ENCODE peak calls at places on chromosome 20, in seven cellular contexts. One of them, this sample, is unnamed.

GRCh38 chr20:44081476-44081875 is 105.5 kb downstream of the JPH2 start:
- DNase-seq in AG09319: no peak
- DNase-seq in fibroblast of the aortic adventitia: no peak
- DNase-seq in psoas muscle: no peak
- DNase-seq in A549: no peak
- DNase-seq in lower lobe of right lung: no peak
- DNase-seq in GM10248: no peak
- DNase-seq in this sample: no peak

GRCh38 chr20:44215125-44215524 is 4.6 kb upstream of the OSER1 start:
- DNase-seq in A549: peak
- DNase-seq in lower lobe of right lung: peak
- DNase-seq in psoas muscle: peak
- DNase-seq in GM10248: peak
- DNase-seq in fibroblast of the aortic adventitia: peak
- DNase-seq in AG09319: no peak
- DNase-seq in this sample: no peak

GRCh38 chr20:35453647-35454046 is 1.8 kb upstream of the CEP250 start:
- DNase-seq in fibroblast of the aortic adventitia: no peak
- DNase-seq in A549: no peak
- DNase-seq in psoas muscle: peak
- DNase-seq in GM10248: no peak
- DNase-seq in lower lobe of right lung: no peak
- DNase-seq in AG09319: no peak
- DNase-seq in this sample: no peak

GRCh38 chr20:56400001-56400640 is 7.7 kb downstream of the CSTF1 start:
- DNase-seq in AG09319: peak
- DNase-seq in A549: peak
- DNase-seq in lower lobe of right lung: no peak
- DNase-seq in psoas muscle: no peak
- DNase-seq in fibroblast of the aortic adventitia: peak
- DNase-seq in GM10248: peak
- DNase-seq in this sample: no peak

GRCh38 chr20:23939641-23940040 is 48.9 kb downstream of the GGTLC1 start:
- DNase-seq in psoas muscle: no peak
- DNase-seq in AG09319: no peak
- DNase-seq in A549: no peak
- DNase-seq in GM10248: no peak
- DNase-seq in fibroblast of the aortic adventitia: no peak
- DNase-seq in lower lobe of right lung: no peak
- DNase-seq in this sample: no peak

GRCh38 chr20:24604966-24605365 is 135.5 kb downstream of the SYNDIG1 start:
- DNase-seq in AG09319: no peak
- DNase-seq in GM10248: no peak
- DNase-seq in fibroblast of the aortic adventitia: no peak
- DNase-seq in psoas muscle: no peak
- DNase-seq in lower lobe of right lung: no peak
- DNase-seq in A549: no peak
- DNase-seq in this sample: no peak

GRCh38 chr20:24816907-24817306 is 132.2 kb upstream of the CST7 start:
- DNase-seq in AG09319: no peak
- DNase-seq in psoas muscle: no peak
- DNase-seq in fibroblast of the aortic adventitia: no peak
- DNase-seq in lower lobe of right lung: no peak
- DNase-seq in A549: no peak
- DNase-seq in GM10248: no peak
- DNase-seq in this sample: no peak

GRCh38 chr20:20021835-20022234 is 4.7 kb downstream of the NAA20 start:
- DNase-seq in A549: no peak
- DNase-seq in lower lobe of right lung: no peak
- DNase-seq in fibroblast of the aortic adventitia: no peak
- DNase-seq in psoas muscle: no peak
- DNase-seq in GM10248: no peak
- DNase-seq in AG09319: no peak
- DNase-seq in this sample: no peak

GRCh38 chr20:43409041-43409913 is 48.4 kb upstream of the SRSF6 start:
- DNase-seq in GM10248: no peak
- DNase-seq in AG09319: no peak
- DNase-seq in fibroblast of the aortic adventitia: peak
- DNase-seq in psoas muscle: no peak
- DNase-seq in A549: no peak
- DNase-seq in lower lobe of right lung: no peak
- DNase-seq in this sample: no peak

GRCh38 chr20:358891-359555 is 12.1 kb downstream of the NRSN2 start:
- DNase-seq in lower lobe of right lung: no peak
- DNase-seq in psoas muscle: no peak
- DNase-seq in fibroblast of the aortic adventitia: peak
- DNase-seq in AG09319: no peak
- DNase-seq in A549: no peak
- DNase-seq in GM10248: no peak
- DNase-seq in this sample: no peak

GRCh38 chr20:363319-364078 is 16.6 kb downstream of the NRSN2 start:
- DNase-seq in fibroblast of the aortic adventitia: no peak
- DNase-seq in psoas muscle: no peak
- DNase-seq in lower lobe of right lung: peak
- DNase-seq in A549: no peak
- DNase-seq in AG09319: no peak
- DNase-seq in GM10248: no peak
- DNase-seq in this sample: no peak

GRCh38 chr20:364905-365794 is 15.4 kb upstream of the TRIB3 start:
- DNase-seq in fibroblast of the aortic adventitia: peak
- DNase-seq in AG09319: no peak
- DNase-seq in psoas muscle: no peak
- DNase-seq in A549: no peak
- DNase-seq in GM10248: no peak
- DNase-seq in lower lobe of right lung: no peak
- DNase-seq in this sample: no peak

GRCh38 chr20:361562-361961 is 14.7 kb downstream of the NRSN2 start:
- DNase-seq in A549: no peak
- DNase-seq in AG09319: no peak
- DNase-seq in GM10248: no peak
- DNase-seq in psoas muscle: no peak
- DNase-seq in fibroblast of the aortic adventitia: no peak
- DNase-seq in lower lobe of right lung: no peak
- DNase-seq in this sample: no peak

GRCh38 chr20:362271-363254 is 15.7 kb downstream of the NRSN2 start:
- DNase-seq in A549: peak
- DNase-seq in fibroblast of the aortic adventitia: peak
- DNase-seq in lower lobe of right lung: peak
- DNase-seq in psoas muscle: peak
- DNase-seq in GM10248: no peak
- DNase-seq in AG09319: no peak
- DNase-seq in this sample: no peak
- TF ChIP-seq CTCF in A549: peak
- TF ChIP-seq CTCF in fibroblast of the aortic adventitia: peak
- TF ChIP-seq CTCF in lower lobe of right lung: peak
- TF ChIP-seq CTCF in psoas muscle: peak
- TF ChIP-seq CTCF in GM10248: peak
- TF ChIP-seq CTCF in AG09319: peak
- TF ChIP-seq CTCF in this sample: peak

DNA sequence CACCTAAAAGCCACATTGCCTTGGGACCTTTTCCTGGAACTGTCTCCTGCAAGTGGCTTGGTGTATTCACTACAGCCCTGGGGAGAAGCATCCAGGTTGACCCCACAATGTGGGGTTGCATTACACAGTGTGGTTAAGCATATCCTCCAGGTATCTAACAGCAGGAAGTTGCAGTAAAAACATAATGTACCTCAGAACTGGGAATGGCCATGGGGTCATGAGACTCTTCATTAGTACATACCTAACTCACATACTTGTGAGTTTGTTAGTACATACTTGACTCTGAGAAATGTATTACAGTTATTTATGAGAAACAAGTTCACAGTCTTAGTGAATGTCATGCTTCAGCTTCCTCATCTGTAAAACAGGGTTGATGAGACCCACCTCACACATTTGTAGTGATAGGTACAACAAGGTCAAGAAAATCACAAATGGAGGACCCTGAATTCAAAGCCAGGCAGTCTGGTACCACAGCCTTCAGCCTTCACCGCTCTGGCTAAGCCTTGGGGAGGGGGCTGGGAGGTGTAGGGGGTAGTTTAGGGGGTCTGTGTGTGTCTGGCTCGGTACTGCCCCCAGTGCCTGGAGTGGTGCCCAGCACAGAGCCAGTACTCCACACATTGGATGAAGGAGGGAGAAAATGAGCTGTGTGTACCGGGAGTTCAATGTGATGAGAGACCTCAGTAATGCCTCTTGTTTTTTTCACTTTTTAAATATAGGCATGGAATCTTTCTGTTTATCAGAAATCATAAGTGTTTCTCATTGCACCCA is 53.0 kb downstream of the KAT14 start:
- DNase-seq in GM10248: no peak
- DNase-seq in AG09319: no peak
- DNase-seq in psoas muscle: no peak
- DNase-seq in fibroblast of the aortic adventitia: no peak
- DNase-seq in A549: no peak
- DNase-seq in lower lobe of right lung: no peak
- DNase-seq in this sample: no peak
- TF ChIP-seq CTCF in GM10248: no peak
- TF ChIP-seq CTCF in AG09319: no peak
- TF ChIP-seq CTCF in psoas muscle: no peak
- TF ChIP-seq CTCF in fibroblast of the aortic adventitia: no peak
- TF ChIP-seq CTCF in A549: no peak
- TF ChIP-seq CTCF in lower lobe of right lung: no peak
- TF ChIP-seq CTCF in this sample: no peak

GRCh38 chr20:59390437-59390836 is 90.0 kb downstream of the EDN3 start:
- DNase-seq in fibroblast of the aortic adventitia: no peak
- DNase-seq in psoas muscle: no peak
- DNase-seq in GM10248: no peak
- DNase-seq in lower lobe of right lung: no peak
- DNase-seq in AG09319: no peak
- DNase-seq in A549: no peak
- DNase-seq in this sample: no peak
- TF ChIP-seq CTCF in fibroblast of the aortic adventitia: no peak
- TF ChIP-seq CTCF in psoas muscle: no peak
- TF ChIP-seq CTCF in GM10248: no peak
- TF ChIP-seq CTCF in lower lobe of right lung: no peak
- TF ChIP-seq CTCF in AG09319: no peak
- TF ChIP-seq CTCF in A549: no peak
- TF ChIP-seq CTCF in this sample: no peak

DNA sequence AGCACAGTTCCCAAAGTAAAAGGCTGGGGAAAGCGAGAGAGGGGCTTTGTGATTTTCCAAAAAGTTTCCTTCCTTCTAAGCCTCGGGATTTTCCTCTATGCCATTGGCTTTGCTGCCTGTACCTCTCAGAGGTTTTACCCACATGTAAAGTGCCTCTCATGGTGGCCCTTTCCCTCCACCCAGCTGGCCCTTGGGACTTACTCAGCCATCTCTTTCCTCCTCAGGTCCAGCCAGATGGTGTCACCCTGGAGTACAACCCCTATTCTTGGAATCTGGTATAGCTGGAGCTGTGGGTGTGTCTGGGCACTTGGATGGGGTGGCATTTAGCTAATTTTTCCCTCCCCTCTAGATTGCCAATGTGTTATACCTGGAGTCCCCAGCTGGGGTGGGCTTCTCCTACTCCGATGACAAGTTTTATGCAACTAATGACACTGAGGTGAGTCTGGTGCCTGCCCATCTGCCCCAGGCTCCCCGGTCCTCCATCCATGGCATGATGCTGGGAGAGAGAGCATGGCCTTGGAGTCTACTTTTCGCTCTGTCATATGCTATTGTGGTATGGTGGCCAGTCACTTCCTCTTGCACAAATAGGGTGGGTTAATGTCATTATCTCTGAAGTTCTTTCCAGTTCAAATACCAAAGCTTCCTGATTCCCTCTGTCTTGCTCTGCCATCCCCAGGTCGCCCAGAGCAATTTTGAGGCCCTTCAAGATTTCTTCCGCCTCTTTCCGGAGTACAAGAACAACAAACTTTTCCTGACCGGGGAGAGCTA is 1.1 kb downstream of the CTSA start:
- DNase-seq in A549: peak
- DNase-seq in GM10248: no peak
- DNase-seq in lower lobe of right lung: no peak
- DNase-seq in fibroblast of the aortic adventitia: peak
- DNase-seq in psoas muscle: no peak
- DNase-seq in AG09319: no peak
- DNase-seq in this sample: no peak
- TF ChIP-seq CTCF in A549: no peak
- TF ChIP-seq CTCF in GM10248: peak
- TF ChIP-seq CTCF in lower lobe of right lung: peak
- TF ChIP-seq CTCF in fibroblast of the aortic adventitia: peak
- TF ChIP-seq CTCF in psoas muscle: no peak
- TF ChIP-seq CTCF in AG09319: peak
- TF ChIP-seq CTCF in this sample: no peak

GRCh38 chr20:46011631-46012482 is 3.1 kb downstream of the MMP9 start:
- DNase-seq in lower lobe of right lung: peak
- DNase-seq in GM10248: no peak
- DNase-seq in psoas muscle: peak
- DNase-seq in AG09319: no peak
- DNase-seq in fibroblast of the aortic adventitia: no peak
- DNase-seq in A549: peak
- DNase-seq in this sample: no peak
- TF ChIP-seq CTCF in lower lobe of right lung: peak
- TF ChIP-seq CTCF in GM10248: peak
- TF ChIP-seq CTCF in psoas muscle: no peak
- TF ChIP-seq CTCF in AG09319: peak
- TF ChIP-seq CTCF in fibroblast of the aortic adventitia: peak
- TF ChIP-seq CTCF in A549: peak
- TF ChIP-seq CTCF in this sample: peak

GRCh38 chr20:22315771-22316170 is 268.6 kb downstream of the FOXA2 start:
- DNase-seq in fibroblast of the aortic adventitia: no peak
- DNase-seq in AG09319: no peak
- DNase-seq in lower lobe of right lung: no peak
- DNase-seq in psoas muscle: no peak
- DNase-seq in A549: no peak
- DNase-seq in GM10248: no peak
- DNase-seq in this sample: no peak

GRCh38 chr20:22308934-22309333 is 275.4 kb downstream of the FOXA2 start:
- DNase-seq in fibroblast of the aortic adventitia: no peak
- DNase-seq in A549: no peak
- DNase-seq in psoas muscle: no peak
- DNase-seq in lower lobe of right lung: no peak
- DNase-seq in AG09319: no peak
- DNase-seq in GM10248: no peak
- DNase-seq in this sample: no peak

DNA sequence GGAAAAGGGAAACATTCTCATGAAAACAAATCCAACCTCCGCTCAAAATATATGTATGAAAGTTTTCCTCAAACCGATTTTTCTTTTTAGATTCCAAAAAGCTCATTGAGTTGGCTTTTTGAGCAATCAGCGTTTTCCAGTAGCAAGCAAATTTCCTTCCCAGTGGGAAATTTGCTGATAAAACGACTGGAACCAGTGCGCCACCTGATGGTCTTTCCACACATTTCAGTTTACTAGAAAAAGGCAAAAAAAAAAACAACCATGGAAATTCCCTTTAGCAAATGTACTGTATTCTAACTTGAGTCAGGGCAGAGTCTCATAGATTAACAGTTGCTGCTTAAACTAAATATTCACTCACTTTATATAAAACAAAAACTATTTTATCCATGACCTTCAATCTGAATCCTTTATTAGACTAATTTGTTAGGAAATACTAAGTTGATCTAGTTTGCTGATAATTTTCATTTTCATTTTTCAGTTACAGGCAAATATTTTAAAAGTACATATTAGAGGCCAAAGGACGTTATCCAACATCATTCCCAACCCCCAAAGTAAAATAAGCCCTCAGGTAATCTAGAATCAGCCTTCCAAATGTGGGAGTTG is 271.5 kb downstream of the FOXA2 start:
- DNase-seq in lower lobe of right lung: no peak
- DNase-seq in AG09319: no peak
- DNase-seq in fibroblast of the aortic adventitia: peak
- DNase-seq in GM10248: no peak
- DNase-seq in psoas muscle: no peak
- DNase-seq in A549: peak
- DNase-seq in this sample: no peak
- TF ChIP-seq CTCF in lower lobe of right lung: peak
- TF ChIP-seq CTCF in AG09319: peak
- TF ChIP-seq CTCF in fibroblast of the aortic adventitia: peak
- TF ChIP-seq CTCF in GM10248: peak
- TF ChIP-seq CTCF in psoas muscle: peak
- TF ChIP-seq CTCF in A549: peak
- TF ChIP-seq CTCF in this sample: peak

GRCh38 chr20:8082025-8082424 is 50.0 kb upstream of the PLCB1 start:
- DNase-seq in GM10248: no peak
- DNase-seq in lower lobe of right lung: no peak
- DNase-seq in psoas muscle: no peak
- DNase-seq in A549: peak
- DNase-seq in fibroblast of the aortic adventitia: peak
- DNase-seq in AG09319: no peak
- DNase-seq in this sample: no peak
- TF ChIP-seq CTCF in GM10248: peak
- TF ChIP-seq CTCF in lower lobe of right lung: no peak
- TF ChIP-seq CTCF in psoas muscle: no peak
- TF ChIP-seq CTCF in A549: no peak
- TF ChIP-seq CTCF in fibroblast of the aortic adventitia: peak
- TF ChIP-seq CTCF in AG09319: peak
- TF ChIP-seq CTCF in this sample: no peak